ENCODE peak calls at places on chromosomes 5 and 9, in eight cellular contexts. X, R, E, C, N, Z, S and K are unnamed samples.

GRCh38 chr5:16712178-16712577 is 95.4 kb upstream of the RETREG1 start:
- DNase-seq in Z (no peak), R (no peak), N (no peak), S (no peak), E (no peak), C (no peak), X (no peak), K (no peak)

GRCh38 chr9:89374176-89374575 is 55.9 kb downstream of the SECISBP2 start:
- DNase-seq in Z (no peak), E (no peak), C (no peak), X (no peak), R (no peak), N (no peak), S (no peak), K (no peak)

GRCh38 chr9:17004500-17004899 is 130.3 kb upstream of the CNTLN start:
- DNase-seq in C (no peak), S (no peak), R (peak; percentile 11), Z (no peak), N (no peak), E (no peak), X (no peak), K (no peak)

GRCh38 chr9:137147793-137148160 is 8.8 kb downstream of the GRIN1 start:
- DNase-seq in E (no peak), N (no peak), C (no peak), S (no peak), R (no peak), X (no peak), Z (no peak), K (no peak)

GRCh38 chr9:6417186-6417585 is 4.2 kb downstream of the UHRF2 start:
- DNase-seq in X (no peak), C (no peak), E (no peak), N (no peak), Z (no peak), R (no peak), S (no peak), K (no peak)

GRCh38 chr5:104045987-104046386 is 483.4 kb upstream of the NUDT12 start:
- DNase-seq in N (no peak), E (no peak), R (no peak), C (no peak), X (no peak), Z (no peak), S (no peak), K (no peak)

GRCh38 chr5:131316822-131317221 is 53.0 kb downstream of the CDC42SE2 start:
- DNase-seq in E (no peak), S (no peak), X (no peak), N (no peak), Z (no peak), R (no peak), C (no peak), K (no peak)

GRCh38 chr5:38925154-38925925 is 79.5 kb downstream of the OSMR start:
- DNase-seq in Z (no peak), R (no peak), S (no peak), E (no peak), N (no peak), C (no peak), X (no peak), K (no peak)

GRCh38 chr5:32566319-32567111 is 18.8 kb upstream of the SUB1 start:
- DNase-seq in X (no peak), C (no peak), S (no peak), Z (no peak), N (no peak), R (no peak), E (no peak), K (no peak)

GRCh38 chr9:33076031-33076359 is 479 bp downstream of the SMU1 start:
- DNase-seq in S (no peak), E (no peak), N (no peak), X (no peak), R (peak; percentile 11), C (no peak), Z (no peak), K (no peak)

GRCh38 chr5:60843693-60844428 is at the start of gene ELOVL7:
- DNase-seq in X (no peak), N (peak; percentile 78), S (no peak), C (no peak), E (peak; percentile 84), R (peak; percentile 94), Z (peak; percentile 93), K (peak; percentile 89)

GRCh38 chr5:65062684-65063083 is 294.0 kb downstream of the CWC27 start:
- DNase-seq in C (peak; percentile 12), E (no peak), S (peak; percentile 27), X (no peak), R (no peak), N (no peak), Z (no peak), K (no peak)

GRCh38 chr5:102762095-102762534 is 7.0 kb downstream of the PAM start:
- DNase-seq in C (no peak), N (no peak), R (no peak), S (no peak), Z (no peak), X (no peak), E (no peak), K (peak; percentile 43)

GRCh38 chr5:74653991-74654390 is 13.5 kb upstream of the ENC1 start:
- DNase-seq in C (no peak), N (no peak), E (no peak), R (no peak), X (no peak), Z (no peak), S (no peak), K (no peak)

GRCh38 chr9:136147890-136148714 is 29.4 kb upstream of the TMEM250 start:
- DNase-seq in R (no peak), N (no peak), S (no peak), X (no peak), Z (no peak), E (no peak), C (no peak), K (no peak)

GRCh38 chr9:87585456-87585855 is 87.8 kb downstream of the DAPK1 start:
- DNase-seq in R (no peak), E (no peak), S (no peak), C (no peak), X (no peak), N (no peak), Z (no peak), K (no peak)
- H3K27ac ChIP-seq in R (no peak overlapping the region), E (no peak overlapping the region), S (no peak overlapping the region), C (no peak overlapping the region), X (no peak overlapping the region), N (no peak overlapping the region), Z (no peak overlapping the region), K (no peak overlapping the region)

GRCh38 chr5:128667751-128668150 is 129.7 kb upstream of the FBN2 start:
- DNase-seq in S (no peak), X (no peak), N (no peak), C (no peak), Z (no peak), E (no peak), R (no peak), K (no peak)
- H3K27ac ChIP-seq in S (no peak overlapping the region), X (no peak overlapping the region), N (no peak overlapping the region), C (no peak overlapping the region), Z (no peak overlapping the region), E (no peak overlapping the region), R (no peak overlapping the region), K (no peak overlapping the region)

DNA sequence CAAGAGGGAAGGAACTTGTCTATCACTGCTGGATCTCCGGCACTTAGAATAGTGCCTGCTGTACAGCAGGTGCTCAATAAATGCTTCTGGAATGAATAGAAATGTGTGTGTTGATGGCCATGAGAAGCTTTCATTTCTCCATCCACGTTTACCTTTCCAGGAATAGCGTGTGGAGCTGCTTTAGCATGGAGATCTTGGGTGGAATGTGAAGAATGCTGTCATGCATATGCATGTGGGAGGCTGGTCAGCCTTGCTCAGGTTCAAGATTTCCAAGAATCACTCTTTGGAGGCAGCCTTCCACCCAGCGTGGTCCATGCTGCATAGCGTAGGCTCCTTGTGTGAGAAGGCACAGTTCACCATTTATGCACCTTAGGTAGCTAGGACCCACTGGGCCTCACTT is 19.2 kb downstream of the COL15A1 start:
- DNase-seq in E (no peak), N (no peak), S (no peak), X (no peak), R (peak; percentile 73), C (no peak), Z (no peak), K (no peak)
- H3K27ac ChIP-seq in E (no peak overlapping the region), N (no peak overlapping the region), S (peak overlapping the region; percentile 46), X (no peak overlapping the region), R (no peak overlapping the region), C (no peak overlapping the region), Z (no peak overlapping the region), K (no peak overlapping the region)

GRCh38 chr5:145587308-145588071 is 247.7 kb downstream of the PRELID2 start:
- DNase-seq in S (no peak), X (no peak), R (no peak), C (peak; percentile 2), E (no peak), N (no peak), Z (no peak), K (no peak)

GRCh38 chr5:145586664-145587307 is 248.4 kb downstream of the PRELID2 start:
- DNase-seq in S (no peak), C (no peak), E (no peak), R (no peak), X (no peak), Z (no peak), N (no peak), K (peak; percentile 86)

GRCh38 chr5:145585443-145586148 is 249.5 kb downstream of the PRELID2 start:
- DNase-seq in Z (no peak), C (no peak), R (no peak), N (no peak), X (no peak), E (no peak), S (no peak), K (peak; percentile 22)

GRCh38 chr5:145589063-145589462 is 246.1 kb downstream of the PRELID2 start:
- DNase-seq in X (no peak), Z (no peak), N (no peak), R (no peak), C (no peak), S (no peak), E (no peak), K (no peak)

GRCh38 chr5:145588113-145588512 is 247.0 kb downstream of the PRELID2 start:
- DNase-seq in Z (no peak), X (no peak), E (no peak), C (no peak), R (no peak), N (no peak), S (no peak), K (no peak)
- H3K27ac ChIP-seq in Z (no peak overlapping the region), X (no peak overlapping the region), E (no peak overlapping the region), C (no peak overlapping the region), R (no peak overlapping the region), N (no peak overlapping the region), S (no peak overlapping the region), K (no peak overlapping the region)